ENCODE peak calls at places on chromosome 4, in four cellular contexts. S, C, X and H are unnamed samples.

GRCh38 chr4:163680390-163681098 is 186.1 kb downstream of the TMA16 start:
- DNase-seq in S (no peak), C (no peak), X (peak), H (no peak)

GRCh38 chr4:5976431-5976830 is 41.8 kb downstream of the C4orf50 start:
- DNase-seq in S (no peak), C (no peak), X (no peak), H (peak)

GRCh38 chr4:16206848-16207247 is 19.4 kb downstream of the TAPT1 start:
- DNase-seq in S (no peak), C (no peak), X (no peak), H (no peak)

GRCh38 chr4:123618606-123619005 is 222.0 kb downstream of the SPRY1 start:
- DNase-seq in S (no peak), C (no peak), X (no peak), H (no peak)

GRCh38 chr4:8846046-8846720 is 25.5 kb downstream of the HMX1 start:
- DNase-seq in S (no peak), C (no peak), X (no peak), H (no peak)

GRCh38 chr4:102826105-102826889 is 1.1 kb downstream of the UBE2D3 start:
- DNase-seq in S (no peak), C (no peak), X (no peak), H (no peak)

GRCh38 chr4:20015825-20016224 is 235.9 kb upstream of the SLIT2 start:
- DNase-seq in S (no peak), C (no peak), X (peak), H (no peak)

GRCh38 chr4:1150875-1151274 is 21.5 kb downstream of the SPON2 start:
- DNase-seq in S (no peak), C (no peak), X (no peak), H (no peak)

GRCh38 chr4:177566691-177567090 is 124.5 kb upstream of the AGA start:
- DNase-seq in S (no peak), C (no peak), X (no peak), H (no peak)

GRCh38 chr4:141486375-141486997 is 149.9 kb upstream of the IL15 start:
- DNase-seq in S (no peak), C (no peak), X (peak), H (no peak)

GRCh38 chr4:2222838-2223237 is 19.1 kb downstream of the HAUS3 start:
- DNase-seq in S (no peak), C (no peak), X (no peak), H (no peak)

GRCh38 chr4:175440776-175441175 is 371.3 kb downstream of the GPM6A start:
- DNase-seq in S (no peak), C (no peak), X (no peak), H (no peak)

GRCh38 chr4:185165605-185166063 is 22.6 kb downstream of the SLC25A4 start:
- DNase-seq in S (no peak), C (no peak), X (peak), H (no peak)

GRCh38 chr4:143406523-143406922 is 69.8 kb downstream of the GAB1 start:
- DNase-seq in S (peak), C (peak), X (no peak), H (no peak)

GRCh38 chr4:121711263-121712000 is 14.7 kb upstream of the ANXA5 start:
- DNase-seq in S (peak), C (peak), X (peak), H (peak)

GRCh38 chr4:113153529-113154101 is 104.2 kb downstream of the ANK2 start:
- DNase-seq in S (no peak), C (peak), X (no peak), H (peak)

GRCh38 chr4:113831469-113831868 is 69.9 kb upstream of the CAMK2D start:
- DNase-seq in S (no peak), C (no peak), X (no peak), H (no peak)

GRCh38 chr4:22787753-22788389 is 95.1 kb downstream of the GBA3 start:
- DNase-seq in S (no peak), C (no peak), X (no peak), H (no peak)

GRCh38 chr4:104064650-104065577 is 345.1 kb upstream of the TACR3 start:
- DNase-seq in S (peak), C (peak), X (no peak), H (peak)

GRCh38 chr4:155047755-155048154 is 160.7 kb upstream of the NPY2R start:
- DNase-seq in S (no peak), C (no peak), X (peak), H (no peak)
- TF ChIP-seq MAZ in S (no peak), C (no peak), X (no peak), H (no peak)

GRCh38 chr4:95549246-95550138 is 719 bp upstream of the UNC5C start:
- DNase-seq in S (no peak), C (no peak), X (peak), H (peak)
- TF ChIP-seq MAZ in S (no peak), C (no peak), X (no peak), H (no peak)

GRCh38 chr4:24781999-24782745 is 13.2 kb upstream of the SOD3 start:
- DNase-seq in S (no peak), C (no peak), X (no peak), H (no peak)
- TF ChIP-seq MAZ in S (no peak), C (no peak), X (no peak), H (no peak)

DNA sequence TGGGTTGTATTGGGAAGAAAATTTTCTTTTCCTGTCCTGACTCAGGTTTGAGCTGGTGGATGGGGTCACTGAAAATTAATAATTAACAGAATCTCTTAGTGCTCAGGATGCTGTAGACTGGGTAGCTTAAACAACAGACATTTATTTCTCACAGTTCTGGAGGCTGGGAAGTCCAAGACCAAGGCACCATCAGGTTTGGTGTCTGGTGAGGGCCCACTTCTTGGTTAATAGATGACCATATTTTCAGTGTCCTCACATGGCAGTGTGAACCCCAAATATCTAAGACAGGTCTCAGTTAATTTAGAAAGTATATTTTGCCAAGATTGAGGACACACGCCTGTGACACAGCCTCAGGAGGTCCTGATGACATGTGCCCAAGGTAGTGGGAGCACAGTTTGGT is 31.1 kb downstream of the HERC6 start:
- DNase-seq in S (no peak), C (no peak), X (no peak), H (no peak)
- TF ChIP-seq MAZ in S (no peak), C (no peak), X (no peak), H (no peak)

GRCh38 chr4:40455340-40455902 is 120.3 kb downstream of the CHRNA9 start:
- DNase-seq in S (no peak), C (peak), X (no peak), H (peak)
- TF ChIP-seq MAZ in S (no peak), C (no peak), X (no peak), H (no peak)

GRCh38 chr4:148030486-148030885 is 298.6 kb downstream of the ARHGAP10 start:
- DNase-seq in S (no peak), C (no peak), X (peak), H (no peak)
- TF ChIP-seq MAZ in S (no peak), C (no peak), X (no peak), H (no peak)

GRCh38 chr4:180058731-180059215 is 2184.4 kb upstream of the TENM3 start:
- DNase-seq in S (peak), C (no peak), X (peak), H (peak)
- TF ChIP-seq MAZ in S (no peak), C (no peak), X (no peak), H (no peak)

DNA sequence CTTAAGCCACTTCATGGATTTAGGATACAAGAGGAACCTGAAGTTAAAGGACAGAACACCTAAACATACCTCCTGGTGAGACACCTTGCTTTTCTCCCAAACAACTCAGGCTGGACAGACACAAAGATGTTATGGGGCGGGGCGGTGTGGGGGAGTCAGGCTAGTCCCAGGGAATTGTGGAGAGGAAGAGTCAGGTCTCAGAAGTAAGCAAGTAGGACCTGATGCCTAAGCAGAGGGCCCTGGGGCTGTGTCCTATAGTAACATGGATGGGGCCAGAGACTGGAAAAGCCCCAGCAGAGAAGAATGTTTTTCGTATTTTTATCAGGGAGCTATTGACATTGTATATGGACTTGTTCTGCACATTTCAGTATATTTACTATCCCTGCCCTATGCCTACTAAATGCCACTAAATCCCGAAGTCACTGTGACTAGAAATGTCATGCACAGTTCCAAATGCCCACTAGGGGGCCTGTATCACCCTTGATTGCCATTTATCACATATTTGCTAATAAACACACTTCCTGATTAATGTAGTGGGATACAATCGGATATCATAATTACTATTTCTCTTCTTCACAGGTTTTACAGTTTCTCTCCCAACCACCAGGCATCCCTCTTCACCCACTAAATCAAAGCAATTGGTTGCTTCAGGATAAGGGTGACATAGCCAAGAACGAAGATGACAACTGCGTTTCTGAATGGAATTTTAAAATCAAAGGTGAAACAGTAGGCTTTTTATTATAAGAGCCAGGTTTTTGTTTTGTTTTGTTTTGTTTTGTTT is 23.8 kb upstream of the ARHGAP10 start:
- DNase-seq in S (peak), C (peak), X (peak), H (peak)
- TF ChIP-seq MAZ in S (no peak), C (no peak), X (no peak), H (no peak)